ENCODE peak calls at places on chromosomes 4 and X, in six cellular contexts. S is GM23338, T is AG04449, P is NB4, C is fibroblast of mammary gland, E is testis. Y is an unnamed sample.

GRCh38 chrX:142663330-142664095 is 362.2 kb upstream of the SPANXN4 start:
- DNase-seq in T (no peak), S (no peak), C (no peak), E (no peak), P (no peak), Y (no peak)

GRCh38 chr4:179695175-179695574 is 2252.9 kb upstream of the AGA start:
- DNase-seq in S (no peak), E (no peak), C (peak; percentile 65), P (peak; percentile 26), T (no peak), Y (peak; percentile 65)

GRCh38 chr4:38664704-38665401 is 854 bp downstream of the KLF3 start:
- DNase-seq in P (peak; percentile 74), E (peak; percentile 74), S (peak; percentile 60), C (peak; percentile 57), T (no peak), Y (peak; percentile 45)

GRCh38 chr4:41541697-41542096 is 3.7 kb downstream of the LIMCH1 start:
- DNase-seq in T (no peak), C (no peak), E (no peak), S (peak; percentile 16), P (no peak), Y (peak; percentile 70)

GRCh38 chr4:101192244-101192643 is 155.1 kb downstream of the PPP3CA start:
- DNase-seq in E (no peak), P (no peak), S (no peak), T (no peak), C (peak; percentile 28), Y (no peak)

GRCh38 chr4:1171306-1172227 is 816 bp downstream of the SPON2 start:
- DNase-seq in C (no peak), S (peak; percentile 79), P (no peak), E (no peak), T (no peak), Y (no peak)

GRCh38 chrX:19867411-19867732 is 20.0 kb downstream of the SH3KBP1 start:
- DNase-seq in E (no peak), T (no peak), S (no peak), C (peak; percentile 75), P (no peak), Y (peak; percentile 43)

GRCh38 chr4:61277785-61278184 is 77.7 kb downstream of the ADGRL3 start:
- DNase-seq in S (no peak), C (no peak), T (no peak), P (no peak), E (no peak), Y (peak; percentile 81)

GRCh38 chr4:42673084-42673429 is 16.2 kb upstream of the ATP8A1 start:
- DNase-seq in T (no peak), C (peak; percentile 38), S (no peak), E (no peak), P (no peak), Y (peak; percentile 78)

GRCh38 chrX:45769919-45770582 is 569.4 kb upstream of the DIPK2B start:
- DNase-seq in S (no peak), C (peak; percentile 85), T (no peak), E (peak; percentile 24), P (peak; percentile 91), Y (peak; percentile 83)

GRCh38 chr4:147498031-147498700 is 17.3 kb downstream of the EDNRA start:
- DNase-seq in T (peak; percentile 65), P (no peak), C (peak; percentile 80), S (no peak), E (no peak), Y (peak; percentile 85)

GRCh38 chr4:123995939-123996338 is 599.3 kb downstream of the SPRY1 start:
- DNase-seq in C (peak; percentile 93), P (no peak), S (no peak), E (no peak), T (peak; percentile 70), Y (peak; percentile 49)

GRCh38 chr4:143196323-143196722 is 11.6 kb downstream of the USP38 start:
- DNase-seq in C (no peak), P (no peak), T (no peak), S (no peak), E (no peak), Y (no peak)

GRCh38 chr4:72797486-72797885 is 228.5 kb upstream of the ADAMTS3 start:
- DNase-seq in T (no peak), E (no peak), P (no peak), S (no peak), C (no peak), Y (no peak)

GRCh38 chr4:89248879-89249281 is 58.7 kb downstream of the GPRIN3 start:
- DNase-seq in T (no peak), C (no peak), P (no peak), S (no peak), E (no peak), Y (no peak)

GRCh38 chrX:132209527-132209926 is 9.7 kb downstream of the RAP2C start:
- DNase-seq in T (no peak), C (peak; percentile 63), E (no peak), P (peak; percentile 58), S (no peak), Y (peak; percentile 62)

GRCh38 chrX:79630033-79631009 is 263.2 kb upstream of the ITM2A start:
- DNase-seq in P (no peak), E (no peak), C (no peak), S (no peak), T (no peak), Y (no peak)

GRCh38 chr4:56405016-56405415 is 17.7 kb upstream of the AASDH start:
- DNase-seq in C (no peak), E (no peak), S (no peak), P (no peak), T (no peak), Y (no peak)

GRCh38 chr4:8343051-8343966 is 73.8 kb downstream of the HTRA3 start:
- DNase-seq in S (no peak), E (peak; percentile 32), T (no peak), C (no peak), P (no peak), Y (no peak)

GRCh38 chr4:7902101-7902553 is 37.5 kb downstream of the AFAP1 start:
- DNase-seq in C (no peak), S (no peak), P (no peak), E (no peak), T (no peak), Y (no peak)

GRCh38 chrX:118603981-118604380 is 108.4 kb downstream of the DOCK11 start:
- DNase-seq in S (peak; percentile 69), E (peak; percentile 43), C (peak; percentile 72), T (no peak), P (peak; percentile 75), Y (peak; percentile 73)

GRCh38 chr4:32475710-32476109 is 1755.5 kb downstream of the PCDH7 start:
- DNase-seq in E (no peak), T (no peak), P (no peak), S (no peak), C (no peak), Y (no peak)

GRCh38 chr4:36385951-36386561 is 104.6 kb downstream of the DTHD1 start:
- DNase-seq in P (peak; percentile 78), S (no peak), T (no peak), C (no peak), E (no peak), Y (no peak)

GRCh38 chr4:114466299-114466698 is 132.3 kb upstream of the UGT8 start:
- DNase-seq in T (no peak), S (no peak), C (no peak), P (no peak), E (no peak), Y (no peak)

GRCh38 chr4:75639124-75639695 is 8.9 kb upstream of the CDKL2 start:
- DNase-seq in T (no peak), S (no peak), E (no peak), C (peak; percentile 33), P (no peak), Y (peak; percentile 6)

GRCh38 chr4:53960843-53961242 is 103.6 kb downstream of the CHIC2 start:
- DNase-seq in T (no peak), P (no peak), E (no peak), C (no peak), S (no peak), Y (no peak)

GRCh38 chrX:119669424-119670037 is 23.4 kb downstream of the SEPTIN6 start:
- DNase-seq in T (no peak), P (no peak), C (peak; percentile 71), E (peak; percentile 57), S (no peak), Y (no peak)

GRCh38 chrX:76420237-76420636 is 7.3 kb upstream of the MAGEE1 start:
- DNase-seq in P (no peak), T (no peak), S (no peak), C (peak; percentile 1), E (no peak), Y (no peak)
- TF ChIP-seq CTCF in P (no peak), T (no peak), S (peak; percentile 34), C (peak; percentile 18), E (no peak), Y (peak; percentile 15)

GRCh38 chrX:71664889-71665491 is 2.4 kb upstream of the LOC101059915 start:
- DNase-seq in E (no peak), P (no peak), S (no peak), C (no peak), T (no peak), Y (no peak)

GRCh38 chrX:71665747-71666146 is 1.6 kb upstream of the LOC101059915 start:
- DNase-seq in P (no peak), S (no peak), E (no peak), T (no peak), C (no peak), Y (no peak)

GRCh38 chrX:71667328-71668247 is at the start of gene LOC101059915:
- DNase-seq in C (no peak), T (no peak), P (no peak), S (no peak), E (peak; percentile 67), Y (no peak)

GRCh38 chrX:71668248-71668595 is 876 bp downstream of the LOC101059915 start:
- DNase-seq in P (no peak), C (no peak), S (no peak), T (no peak), E (no peak), Y (no peak)

GRCh38 chrX:71666240-71667223 is 814 bp upstream of the LOC101059915 start:
- DNase-seq in S (peak; percentile 6), T (no peak), E (peak; percentile 53), C (no peak), P (no peak), Y (no peak)
- TF ChIP-seq CTCF in S (no peak), T (no peak), E (no peak), C (no peak), P (no peak), Y (no peak)

GRCh38 chr4:155738548-155738947 is 20.3 kb upstream of the GUCY1B1 start:
- DNase-seq in E (no peak), C (peak; percentile 95), T (no peak), S (no peak), P (no peak), Y (peak; percentile 31)

GRCh38 chr4:155745984-155746383 is 12.8 kb upstream of the GUCY1B1 start:
- DNase-seq in C (peak; percentile 88), P (no peak), T (no peak), S (no peak), E (no peak), Y (no peak)

GRCh38 chr4:155741546-155741945 is 17.3 kb upstream of the GUCY1B1 start:
- DNase-seq in S (no peak), P (no peak), C (no peak), E (no peak), T (no peak), Y (no peak)

GRCh38 chr4:155748039-155748438 is 10.8 kb upstream of the GUCY1B1 start:
- DNase-seq in T (no peak), S (peak; percentile 10), E (no peak), P (no peak), C (no peak), Y (no peak)

GRCh38 chr4:155742310-155743015 is 16.4 kb upstream of the GUCY1B1 start:
- DNase-seq in T (no peak), E (no peak), S (peak; percentile 56), C (peak; percentile 15), P (no peak), Y (no peak)
- TF ChIP-seq CTCF in T (no peak), E (no peak), S (peak; percentile 38), C (peak; percentile 33), P (no peak), Y (no peak)

GRCh38 chr4:151489462-151490203 is 80.7 kb downstream of the FHIP1A start:
- DNase-seq in T (no peak), P (no peak), S (peak; percentile 83), E (no peak), C (no peak), Y (no peak)
- TF ChIP-seq CTCF in T (no peak), P (no peak), S (peak; percentile 58), E (no peak), C (no peak), Y (no peak)